ENCODE peak calls at places on chromosomes 5 and 9, in nine cellular contexts. S is GM12878; D is right cardiac atrium; U is stimulated activated naive CD4-positive, alpha-beta T cell; B is body of pancreas; Q is nephron progenitor cell; P is T follicular helper cell; I is HFFc6; M is adrenal gland. Z is an unnamed sample.

GRCh38 chr5:38922199-38922598 is 76.4 kb downstream of the OSMR start:
- DNase-seq in M (peak; percentile 50), D (peak; percentile 27), S (no peak), B (peak; percentile 56), P (peak; percentile 14), U (no peak), Q (peak; percentile 67), I (peak; percentile 33), Z (peak; percentile 42)

GRCh38 chr5:1916041-1917001 is 33.6 kb upstream of the IRX4 start:
- DNase-seq in U (no peak), B (no peak), M (no peak), I (no peak), Q (no peak), D (no peak), S (no peak), P (no peak), Z (no peak)

GRCh38 chr9:134770972-134771971 is 109.3 kb upstream of the FCN2 start:
- DNase-seq in U (no peak), Q (no peak), S (peak; percentile 34), M (no peak), I (no peak), P (no peak), D (no peak), B (no peak), Z (no peak)

GRCh38 chr9:122346478-122347347 is 24.1 kb upstream of the PTGS1 start:
- DNase-seq in P (no peak), Q (peak; percentile 64), I (no peak), B (peak; percentile 34), D (peak; percentile 78), M (peak; percentile 34), S (no peak), U (no peak), Z (no peak)

GRCh38 chr5:142529626-142530278 is 156.1 kb downstream of the FGF1 start:
- DNase-seq in B (no peak), Q (no peak), M (no peak), D (no peak), U (no peak), I (peak; percentile 71), P (no peak), S (no peak), Z (peak; percentile 47)

GRCh38 chr9:20446248-20446647 is 176.1 kb downstream of the MLLT3 start:
- DNase-seq in P (no peak), D (no peak), I (no peak), B (no peak), M (no peak), S (no peak), U (no peak), Q (no peak), Z (no peak)

GRCh38 chr9:89600831-89601230 is 4.0 kb upstream of the GADD45G start:
- DNase-seq in P (no peak), D (no peak), I (no peak), U (no peak), M (peak; percentile 14), B (no peak), S (no peak), Q (no peak), Z (no peak)

GRCh38 chr5:132180134-132180745 is 47.4 kb downstream of the P4HA2 start:
- DNase-seq in M (no peak), S (no peak), I (peak; percentile 41), Q (no peak), P (no peak), U (no peak), D (no peak), B (peak; percentile 33), Z (peak; percentile 49)

GRCh38 chr9:12794024-12794799 is 19.4 kb downstream of the LURAP1L start:
- DNase-seq in D (no peak), B (no peak), I (no peak), M (no peak), U (no peak), Q (no peak), P (no peak), S (no peak), Z (no peak)

GRCh38 chr9:13083973-13084528 is 195.4 kb downstream of the MPDZ start:
- DNase-seq in D (no peak), P (no peak), B (no peak), I (peak; percentile 54), M (no peak), Q (no peak), U (no peak), S (no peak), Z (no peak)

GRCh38 chr9:68505681-68506409 is 34.8 kb downstream of the TMEM252 start:
- DNase-seq in I (no peak), P (no peak), Q (no peak), M (no peak), U (no peak), D (no peak), S (no peak), B (no peak), Z (no peak)

GRCh38 chr5:64811050-64811640 is 42.4 kb downstream of the CWC27 start:
- DNase-seq in P (no peak), I (peak; percentile 51), M (peak; percentile 15), U (no peak), S (peak; percentile 5), Q (peak; percentile 7), D (no peak), B (no peak), Z (peak; percentile 40)

GRCh38 chr9:113876806-113877236 is 712 bp downstream of the ZNF618 start:
- DNase-seq in Q (no peak), D (no peak), B (no peak), M (no peak), S (no peak), P (no peak), U (no peak), I (no peak), Z (no peak)

Z was measured in RCC 7860.